ENCODE peak calls at places on chromosome 20, in seven cellular contexts. R is left ventricle myocardium inferior, U is heart left ventricle, S is lung, E is SJSA1, N is tibial nerve, Y is pancreas. I is an unnamed sample. For H3K27me3, the result is how much of the 10 kb centered on the place peaks cover.

GRCh38 chr20:50366270-50367103 is 143.7 kb upstream of the PTPN1 start:
- DNase-seq in R (no peak), N (no peak), S (peak), E (peak), U (no peak), Y (peak), I (peak)

GRCh38 chr20:14307956-14308355 is 29.5 kb downstream of the FLRT3 start:
- DNase-seq in S (no peak), U (no peak), Y (no peak), N (no peak), R (no peak), E (no peak), I (no peak)

GRCh38 chr20:1811621-1812498 is 83.3 kb upstream of the SIRPA start:
- DNase-seq in N (no peak), R (no peak), Y (no peak), S (no peak), E (no peak), U (no peak), I (no peak)

GRCh38 chr20:35326021-35326731 is 34.0 kb upstream of the FAM83C start:
- DNase-seq in R (no peak), E (no peak), Y (no peak), U (no peak), N (no peak), S (no peak), I (no peak)

GRCh38 chr20:63977392-63978276 is 1.8 kb downstream of the SAMD10 start:
- DNase-seq in R (no peak), N (no peak), U (peak), E (peak), S (no peak), Y (no peak), I (peak)

GRCh38 chr20:46832555-46832954 is 62.1 kb upstream of the EYA2 start:
- DNase-seq in S (no peak), E (no peak), R (no peak), U (no peak), Y (no peak), N (no peak), I (no peak)

GRCh38 chr20:40633123-40633850 is 55.7 kb downstream of the MAFB start:
- DNase-seq in E (peak), U (no peak), N (no peak), Y (no peak), R (no peak), S (peak), I (no peak)

GRCh38 chr20:43516251-43516824 is 8.8 kb downstream of the L3MBTL1 start:
- DNase-seq in U (no peak), R (no peak), N (no peak), S (no peak), E (no peak), Y (no peak), I (no peak)

GRCh38 chr20:50286609-50287008 is 96.0 kb downstream of the CEBPB start:
- DNase-seq in Y (no peak), N (peak), U (no peak), S (peak), E (peak), R (peak), I (peak)

GRCh38 chr20:41185013-41185757 is 47.8 kb downstream of the PLCG1 start:
- DNase-seq in R (no peak), N (peak), Y (peak), S (no peak), E (peak), U (peak), I (no peak)

GRCh38 chr20:58900292-58900931 is 47.9 kb downstream of the GNAS start:
- DNase-seq in E (no peak), N (no peak), R (no peak), S (no peak), Y (no peak), U (no peak), I (no peak)

GRCh38 chr20:23652371-23652770 is 14.6 kb upstream of the CST3 start:
- DNase-seq in R (no peak), N (no peak), S (no peak), Y (no peak), U (no peak), E (no peak), I (no peak)

GRCh38 chr20:49987868-49988690 is 5.3 kb downstream of the SNAI1 start:
- DNase-seq in Y (no peak), E (peak), N (no peak), S (no peak), R (no peak), U (no peak), I (no peak)

GRCh38 chr20:33276303-33277113 is 6.5 kb upstream of the BPIFB1 start:
- DNase-seq in N (no peak), R (no peak), S (no peak), U (no peak), E (no peak), Y (no peak), I (no peak)

GRCh38 chr20:1209447-1210387 is 6.5 kb downstream of the C20orf202 start:
- DNase-seq in Y (no peak), E (no peak), N (no peak), S (no peak), R (no peak), U (no peak), I (no peak)

GRCh38 chr20:52047811-52048302 is 143.7 kb downstream of the ZFP64 start:
- DNase-seq in U (no peak), R (no peak), N (no peak), E (peak), Y (no peak), S (no peak), I (no peak)

GRCh38 chr20:61980647-61981583 is 84.8 kb downstream of the TAF4 start:
- DNase-seq in U (no peak), S (no peak), R (peak), Y (no peak), E (no peak), N (no peak), I (peak)

GRCh38 chr20:32512047-32512385 is 73.1 kb downstream of the NOL4L start:
- DNase-seq in E (no peak), R (no peak), U (no peak), N (no peak), S (no peak), Y (peak), I (no peak)

GRCh38 chr20:8447262-8448120 is 315.4 kb downstream of the PLCB1 start:
- DNase-seq in R (no peak), E (no peak), N (no peak), U (no peak), Y (no peak), S (no peak), I (no peak)

GRCh38 chr20:32274359-32274758 is 3.1 kb upstream of the KIF3B start:
- DNase-seq in R (no peak), S (no peak), U (no peak), Y (no peak), N (no peak), E (no peak), I (no peak)

GRCh38 chr20:14235355-14235754 is 102.1 kb downstream of the FLRT3 start:
- DNase-seq in R (no peak), S (no peak), Y (no peak), E (no peak), U (no peak), N (no peak), I (no peak)

GRCh38 chr20:461254-462198 is 807 bp downstream of the TBC1D20 start:
- DNase-seq in N (peak), S (peak), E (peak), U (peak), R (peak), Y (peak), I (peak)

GRCh38 chr20:49037962-49038387 is 8.1 kb upstream of the CSE1L start:
- DNase-seq in N (no peak), U (no peak), Y (no peak), S (no peak), R (no peak), E (no peak), I (no peak)

GRCh38 chr20:44901972-44902371 is 7.9 kb upstream of the PABPC1L start:
- DNase-seq in E (no peak), S (no peak), Y (no peak), U (no peak), N (no peak), R (no peak), I (no peak)

GRCh38 chr20:34743039-34743438 is 38.9 kb downstream of the TP53INP2 start:
- DNase-seq in N (no peak), S (no peak), E (no peak), U (no peak), Y (no peak), R (no peak), I (no peak)

GRCh38 chr20:57398231-57398821 is 7.1 kb downstream of the RBM38 start:
- DNase-seq in R (peak), S (no peak), N (no peak), Y (peak), E (no peak), U (peak), I (peak)
- H3K27ac ChIP-seq in R (peak), S (peak), N (peak), Y (peak), E (no peak), U (peak), I (peak)

DNA sequence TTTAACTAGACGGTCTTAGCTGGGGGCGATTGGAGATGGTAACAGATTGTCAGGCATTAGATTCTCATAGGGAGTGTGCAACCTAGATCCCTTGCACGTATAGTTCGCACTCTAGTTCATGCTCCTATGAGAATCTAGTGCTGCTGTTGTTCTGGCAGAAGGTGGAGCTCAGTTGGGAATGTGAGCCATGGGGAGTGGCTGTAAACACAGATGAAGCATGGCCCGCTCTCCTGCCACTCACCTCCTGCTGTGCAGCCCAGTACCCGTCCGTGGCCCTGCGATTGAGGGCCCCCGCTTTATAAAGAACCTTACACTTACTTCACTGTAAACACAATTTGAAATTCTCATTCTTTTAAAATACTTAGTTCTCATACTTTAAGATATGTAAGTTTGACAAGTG is 339.4 kb downstream of the CDH26 start:
- DNase-seq in R (no peak), N (no peak), S (no peak), E (no peak), U (no peak), Y (no peak), I (no peak)
- H3K27me3 ChIP-seq in R (under half), N (under half), S (under half), E (under half), U (under half), Y (under half), I (under half)

GRCh38 chr20:37238426-37238825 is 23.2 kb downstream of the GHRH start:
- DNase-seq in U (no peak), N (no peak), R (no peak), Y (no peak), E (no peak), S (no peak), I (no peak)
- H3K27ac ChIP-seq in U (no peak), N (no peak), R (no peak), Y (no peak), E (no peak), S (no peak), I (no peak)

GRCh38 chr20:3661060-3661820 is 2.0 kb downstream of the GFRA4 start:
- DNase-seq in E (no peak), N (no peak), Y (peak), U (no peak), R (no peak), S (no peak), I (no peak)
- H3K27me3 ChIP-seq in E (half or more), N (under half), Y (under half), U (under half), R (half or more), S (under half), I (half or more)

GRCh38 chr20:38156280-38156679 is 8.8 kb downstream of the TGM2 start:
- DNase-seq in R (no peak), N (no peak), E (no peak), Y (no peak), S (no peak), U (no peak), I (no peak)

GRCh38 chr20:38157635-38158495 is 7.2 kb downstream of the TGM2 start:
- DNase-seq in S (no peak), R (peak), Y (no peak), N (no peak), E (no peak), U (no peak), I (no peak)

GRCh38 chr20:38158701-38159325 is 6.3 kb downstream of the TGM2 start:
- DNase-seq in U (peak), N (no peak), E (no peak), Y (no peak), S (no peak), R (peak), I (peak)

GRCh38 chr20:38155811-38156210 is 9.3 kb downstream of the TGM2 start:
- DNase-seq in N (no peak), S (no peak), U (no peak), R (no peak), E (no peak), Y (no peak), I (no peak)

DNA sequence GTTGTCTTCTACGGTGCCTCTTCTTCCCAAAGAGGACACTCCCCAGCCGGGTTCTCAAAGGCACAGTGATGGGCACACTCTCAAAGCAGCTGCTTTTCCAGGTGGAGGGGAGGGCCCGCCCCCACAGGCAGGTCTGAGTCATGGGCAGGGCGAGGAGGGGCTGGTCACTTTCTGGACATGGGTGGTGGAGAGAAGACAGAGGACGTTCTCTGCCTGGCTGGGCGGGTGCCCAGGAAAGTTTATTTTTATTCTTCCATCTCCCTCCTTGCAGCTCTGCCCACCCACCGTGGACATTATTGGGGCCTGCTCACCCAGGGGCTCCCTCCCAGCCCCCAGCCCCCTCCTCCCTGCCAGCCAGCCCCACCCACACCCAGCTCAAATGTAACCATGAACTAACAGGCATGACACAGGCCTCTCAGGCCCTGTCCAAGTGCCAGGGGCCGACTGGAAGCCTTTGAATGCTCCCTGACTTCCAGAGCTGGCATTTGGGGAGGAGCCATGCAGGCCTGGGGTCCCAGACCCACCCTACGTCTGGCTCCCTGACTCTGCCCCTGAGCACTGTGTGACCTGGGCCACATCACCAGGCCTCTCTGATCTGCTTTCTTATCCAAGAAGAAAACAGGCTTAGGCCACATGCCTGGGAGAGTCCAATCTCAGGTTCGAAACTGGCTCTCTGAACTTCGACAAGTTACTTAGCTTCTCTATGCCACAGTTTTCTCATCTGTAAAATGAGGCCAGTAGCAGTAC is 8.0 kb downstream of the TGM2 start:
- DNase-seq in Y (no peak), N (no peak), S (no peak), U (no peak), R (peak), E (peak), I (peak)
- H3K27ac ChIP-seq in Y (no peak), N (peak), S (peak), U (peak), R (peak), E (peak), I (peak)

I was measured in heart right ventricle.